ENCODE peak calls at places on chromosomes 4 and X, in seven cellular contexts. N is AG04450, F is PC-9, Q is cardiac muscle cell, B is body of pancreas, T is mammary epithelial cell, E is BJ. A is an unnamed sample.

GRCh38 chr4:180827610-180828009 is 1415.6 kb upstream of the TENM3 start:
- DNase-seq in E (no peak), T (peak; percentile 84), B (no peak), Q (peak; percentile 23), N (peak; percentile 2), F (no peak), A (no peak)

GRCh38 chrX:1903380-1903935 is 288.6 kb downstream of the ASMT start:
- DNase-seq in T (no peak), F (no peak), N (no peak), Q (no peak), B (no peak), E (peak; percentile 35), A (peak; percentile 3)

GRCh38 chrX:69538321-69538876 is 34.3 kb downstream of the NALF2 start:
- DNase-seq in F (peak; percentile 32), E (no peak), B (peak; percentile 79), T (peak; percentile 14), N (peak; percentile 4), Q (peak; percentile 79), A (peak; percentile 2)

GRCh38 chr4:22688236-22688635 is 4.5 kb upstream of the GBA3 start:
- DNase-seq in Q (peak; percentile 29), T (peak; percentile 43), N (no peak), F (no peak), E (no peak), B (no peak), A (no peak)

GRCh38 chr4:143700060-143700419 is 435 bp downstream of the FREM3 start:
- DNase-seq in N (no peak), Q (peak; percentile 25), B (peak; percentile 37), T (peak; percentile 1), F (no peak), E (no peak), A (peak; percentile 8)

GRCh38 chr4:94032754-94033153 is 174.9 kb upstream of the SMARCAD1 start:
- DNase-seq in T (no peak), Q (no peak), F (no peak), N (no peak), B (no peak), E (no peak), A (peak; percentile 56)

GRCh38 chr4:155271557-155271956 is 63.1 kb downstream of the NPY2R start:
- DNase-seq in F (no peak), E (no peak), T (no peak), Q (peak; percentile 9), N (no peak), B (no peak), A (no peak)

GRCh38 chrX:124860736-124861135 is 458.9 kb upstream of the TEX13C start:
- DNase-seq in T (no peak), E (no peak), Q (no peak), F (no peak), B (no peak), N (no peak), A (no peak)

GRCh38 chr4:72592076-72592475 is 23.1 kb upstream of the ADAMTS3 start:
- DNase-seq in F (no peak), Q (no peak), T (no peak), N (no peak), B (no peak), E (no peak), A (no peak)

GRCh38 chr4:113106076-113106475 is 56.6 kb downstream of the ANK2 start:
- DNase-seq in F (no peak), N (peak; percentile 4), Q (peak; percentile 62), B (no peak), E (peak; percentile 11), T (peak; percentile 10), A (peak; percentile 37)

GRCh38 chrX:119488749-119489148 is 20.5 kb downstream of the SLC25A5 start:
- DNase-seq in F (peak; percentile 58), N (no peak), T (no peak), E (no peak), B (peak; percentile 80), Q (peak; percentile 65), A (no peak)

GRCh38 chr4:186144596-186145569 is 40.4 kb downstream of the FAM149A start:
- DNase-seq in B (peak; percentile 67), Q (peak; percentile 75), T (peak; percentile 45), F (peak; percentile 32), N (no peak), E (no peak), A (peak; percentile 16)

GRCh38 chrX:104351173-104351769 is 96.5 kb upstream of the ESX1 start:
- DNase-seq in Q (peak; percentile 78), N (no peak), E (peak; percentile 37), F (peak; percentile 6), T (peak; percentile 91), B (no peak), A (peak; percentile 35)

GRCh38 chrX:128781506-128781905 is 729.3 kb upstream of the ACTRT1 start:
- DNase-seq in T (no peak), B (peak; percentile 39), F (peak; percentile 18), Q (peak; percentile 2), E (no peak), N (no peak), A (no peak)

GRCh38 chr4:5157721-5158390 is 106.6 kb downstream of the STK32B start:
- DNase-seq in B (no peak), E (peak; percentile 62), F (no peak), T (no peak), N (no peak), Q (no peak), A (no peak)

GRCh38 chrX:104189862-104190261 is 23.6 kb downstream of the FAM199X start:
- DNase-seq in T (peak; percentile 9), Q (no peak), E (no peak), F (no peak), N (no peak), B (no peak), A (no peak)

GRCh38 chr4:146520894-146521542 is 722 bp downstream of the SLC10A7 start:
- DNase-seq in T (peak; percentile 68), E (no peak), N (no peak), F (peak; percentile 13), B (peak; percentile 65), Q (peak; percentile 77), A (peak; percentile 32)

GRCh38 chr4:81454498-81454897 is 17.2 kb downstream of the RASGEF1B start:
- DNase-seq in B (no peak), E (no peak), F (peak; percentile 7), T (peak; percentile 79), N (no peak), Q (no peak), A (no peak)

GRCh38 chrX:37802028-37802427 is 22.2 kb downstream of the CYBB start:
- DNase-seq in Q (peak; percentile 32), B (no peak), T (no peak), N (no peak), E (no peak), F (no peak), A (no peak)

GRCh38 chrX:41785685-41786084 is 61.7 kb downstream of the GPR82 start:
- DNase-seq in N (no peak), B (no peak), T (peak; percentile 33), Q (peak; percentile 2), E (no peak), F (no peak), A (no peak)

GRCh38 chrX:1893758-1894294 is 279.0 kb downstream of the ASMT start:
- DNase-seq in F (no peak), B (no peak), N (no peak), Q (peak; percentile 19), E (no peak), T (no peak), A (no peak)

GRCh38 chr4:56434599-56435000 is 815 bp downstream of the PPAT start:
- DNase-seq in B (peak; percentile 61), T (no peak), E (no peak), N (no peak), Q (peak; percentile 78), F (no peak), A (no peak)

GRCh38 chr4:151184523-151185458 is 85.4 kb downstream of the RPS3A start:
- DNase-seq in F (peak; percentile 25), Q (peak; percentile 80), T (peak; percentile 21), B (no peak), E (no peak), N (no peak), A (no peak)

DNA sequence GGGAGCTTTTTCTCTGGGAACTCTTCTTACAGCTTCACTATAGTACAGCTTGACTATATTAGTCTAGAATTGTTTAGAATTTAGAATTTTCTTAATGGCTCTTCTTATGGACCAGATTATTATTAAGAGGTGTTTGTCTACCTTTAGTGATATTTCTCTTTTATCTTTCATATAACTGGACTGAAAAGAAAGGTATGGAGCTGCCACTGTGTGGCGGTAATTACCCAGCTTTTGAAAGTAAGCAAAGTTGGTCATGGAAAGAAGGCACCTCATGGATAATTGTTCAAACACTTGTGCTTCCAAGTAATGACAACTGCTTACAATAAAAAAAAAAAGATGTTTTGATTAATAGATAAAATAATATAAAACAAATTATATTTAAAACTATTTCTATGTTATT is 1112.5 kb downstream of the TECRL start:
- DNase-seq in N (no peak), B (no peak), F (no peak), Q (no peak), T (no peak), E (no peak), A (no peak)
- TF ChIP-seq CTCF in N (no peak), B (no peak), F (no peak), Q (no peak), T (no peak), E (no peak), A (no peak)

DNA sequence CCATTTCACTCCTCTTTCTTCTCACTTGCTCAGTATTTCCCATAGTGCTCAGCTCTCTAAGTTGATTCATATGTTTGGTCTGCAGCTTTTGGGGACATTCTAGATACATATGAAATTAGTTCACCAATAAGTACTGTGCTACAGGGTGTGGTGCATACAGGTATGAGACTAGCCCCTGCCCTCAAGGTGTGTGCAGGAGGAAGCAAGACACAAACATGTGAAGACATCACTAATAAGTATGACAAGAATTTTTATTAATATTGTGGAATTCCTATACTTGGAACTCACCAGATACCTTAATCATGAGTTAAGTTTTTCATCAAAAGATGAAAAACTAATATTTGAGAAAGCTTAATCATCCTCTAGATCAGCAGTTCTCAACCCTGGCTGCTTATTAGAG is 505.2 kb downstream of the ZNF674 start:
- DNase-seq in E (no peak), Q (no peak), F (no peak), B (no peak), T (peak; percentile 14), N (no peak), A (no peak)
- H3K4me3 ChIP-seq in E (no peak overlapping the region), Q (no peak overlapping the region), F (no peak overlapping the region), B (no peak overlapping the region), T (no peak overlapping the region), N (no peak overlapping the region), A (no peak overlapping the region)

DNA sequence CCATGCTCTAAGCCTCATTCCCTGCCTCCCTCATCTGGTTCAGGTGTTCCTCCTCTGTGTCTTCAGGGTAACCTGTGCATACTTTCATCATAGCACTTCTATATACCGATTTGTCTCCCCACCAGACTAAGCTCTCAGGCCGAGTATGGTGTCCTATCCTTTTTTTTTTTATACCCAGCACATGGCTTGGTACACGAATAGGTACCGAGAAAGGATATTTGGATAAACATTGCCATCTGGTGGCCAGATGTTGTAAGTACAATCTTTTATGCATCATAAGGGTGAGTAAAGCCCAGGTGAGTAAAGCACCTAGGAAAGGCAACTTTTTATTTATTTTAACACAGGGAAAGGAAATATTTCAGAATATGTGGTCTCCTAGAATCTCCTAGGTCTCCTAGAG is 68.4 kb downstream of the MID2 start:
- DNase-seq in F (peak; percentile 32), N (no peak), B (no peak), T (peak; percentile 57), E (no peak), Q (peak; percentile 58), A (peak; percentile 3)
- TF ChIP-seq CTCF in F (peak; percentile 92), N (peak; percentile 48), B (peak; percentile 58), T (peak; percentile 46), E (peak; percentile 29), Q (peak; percentile 35), A (peak; percentile 44)

DNA sequence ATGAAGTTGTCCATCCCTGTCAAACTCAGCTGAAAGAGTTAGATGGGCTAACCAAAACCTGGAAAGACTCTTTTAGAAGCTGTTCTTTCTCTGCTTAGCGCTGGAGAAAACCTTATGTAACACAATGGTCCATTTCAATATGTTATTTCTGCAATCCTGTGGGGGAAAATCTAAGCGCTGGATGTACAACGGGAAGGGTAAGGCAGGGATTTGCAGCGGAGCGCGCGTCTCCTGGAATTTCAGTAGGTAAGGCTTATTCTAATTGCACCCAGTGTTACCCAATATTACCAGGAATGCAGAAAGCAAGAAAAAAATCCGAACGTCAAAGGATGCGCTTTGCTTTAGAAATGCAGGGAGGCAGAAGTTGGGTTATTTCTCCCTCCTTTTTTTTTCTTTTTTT is 2.0 kb downstream of the HS3ST1 start:
- DNase-seq in B (no peak), F (no peak), E (no peak), N (no peak), Q (peak; percentile 58), T (peak; percentile 23), A (no peak)
- H3K4me3 ChIP-seq in B (no peak overlapping the region), F (peak overlapping the region; percentile 89), E (no peak overlapping the region), N (no peak overlapping the region), Q (no peak overlapping the region), T (peak overlapping the region; percentile 83), A (peak overlapping the region; percentile 59)

A was measured in astrocyte of the cerebellum.